ENCODE peak calls at places on chromosome 9, in five cellular contexts. D is kidney, E is OCI-LY7, Y is WERI-Rb-1, I is fibroblast of lung. G is an unnamed sample. For H3K9me3, the result is how much of the 10 kb centered on the place peaks cover.

GRCh38 chr9:93902051-93902779 is 52.9 kb downstream of the BARX1 start:
- DNase-seq in E (no peak), I (no peak), D (no peak), Y (peak), G (no peak)

GRCh38 chr9:13606576-13606975 is 327.1 kb upstream of the MPDZ start:
- DNase-seq in D (no peak), I (no peak), E (no peak), Y (no peak), G (no peak)

GRCh38 chr9:16023466-16023865 is 470.6 kb downstream of the CCDC171 start:
- DNase-seq in Y (no peak), E (no peak), I (peak), D (no peak), G (no peak)

GRCh38 chr9:90919883-90920282 is 118.3 kb downstream of the SYK start:
- DNase-seq in E (no peak), D (no peak), Y (no peak), I (no peak), G (no peak)

GRCh38 chr9:134413112-134413715 is 87.0 kb downstream of the RXRA start:
- DNase-seq in Y (no peak), E (no peak), D (no peak), I (no peak), G (no peak)

GRCh38 chr9:84959339-84959738 is 289.8 kb downstream of the NTRK2 start:
- DNase-seq in Y (no peak), I (no peak), D (no peak), E (no peak), G (no peak)

GRCh38 chr9:110316255-110316921 is 21.3 kb downstream of the TXNDC8 start:
- DNase-seq in D (no peak), Y (no peak), I (peak), E (peak), G (no peak)

GRCh38 chr9:21362287-21362686 is 5.6 kb downstream of the IFNA13 start:
- DNase-seq in D (no peak), E (no peak), I (no peak), Y (no peak), G (no peak)

GRCh38 chr9:129211686-129212085 is 33.6 kb upstream of the IER5L start:
- DNase-seq in E (no peak), Y (no peak), D (no peak), I (no peak), G (no peak)

GRCh38 chr9:14530301-14530700 is 162.9 kb downstream of the ZDHHC21 start:
- DNase-seq in Y (no peak), I (no peak), E (no peak), D (no peak), G (no peak)

GRCh38 chr9:35448511-35448910 is 41.4 kb upstream of the RUSC2 start:
- DNase-seq in D (no peak), Y (no peak), E (no peak), I (no peak), G (no peak)

GRCh38 chr9:91334053-91334452 is 27.7 kb downstream of the AUH start:
- DNase-seq in I (no peak), E (no peak), Y (no peak), D (no peak), G (no peak)

GRCh38 chr9:111450114-111450513 is 34.1 kb downstream of the ECPAS start:
- DNase-seq in Y (no peak), D (no peak), E (no peak), I (no peak), G (no peak)

GRCh38 chr9:98943682-98944129 is at the start of gene COL15A1:
- DNase-seq in I (peak), D (no peak), Y (peak), E (no peak), G (no peak)

GRCh38 chr9:75814667-75815066 is 75.8 kb upstream of the PCSK5 start:
- DNase-seq in I (no peak), E (no peak), D (no peak), Y (no peak), G (no peak)

GRCh38 chr9:108271646-108272349 is 584.0 kb downstream of the ACTL7B start:
- DNase-seq in I (peak), D (no peak), Y (peak), E (no peak), G (no peak)

GRCh38 chr9:130936285-130937117 is 2.5 kb downstream of the FIBCD1 start:
- DNase-seq in D (peak), I (peak), E (no peak), Y (no peak), G (no peak)

GRCh38 chr9:130938652-130939404 is at the start of gene FIBCD1:
- DNase-seq in Y (peak), E (peak), D (peak), I (peak), G (no peak)

GRCh38 chr9:130938184-130938651 is 829 bp downstream of the FIBCD1 start:
- DNase-seq in D (no peak), E (no peak), I (no peak), Y (peak), G (no peak)

GRCh38 chr9:130935660-130936271 is 3.3 kb downstream of the FIBCD1 start:
- DNase-seq in Y (no peak), D (no peak), E (no peak), I (peak), G (no peak)

DNA sequence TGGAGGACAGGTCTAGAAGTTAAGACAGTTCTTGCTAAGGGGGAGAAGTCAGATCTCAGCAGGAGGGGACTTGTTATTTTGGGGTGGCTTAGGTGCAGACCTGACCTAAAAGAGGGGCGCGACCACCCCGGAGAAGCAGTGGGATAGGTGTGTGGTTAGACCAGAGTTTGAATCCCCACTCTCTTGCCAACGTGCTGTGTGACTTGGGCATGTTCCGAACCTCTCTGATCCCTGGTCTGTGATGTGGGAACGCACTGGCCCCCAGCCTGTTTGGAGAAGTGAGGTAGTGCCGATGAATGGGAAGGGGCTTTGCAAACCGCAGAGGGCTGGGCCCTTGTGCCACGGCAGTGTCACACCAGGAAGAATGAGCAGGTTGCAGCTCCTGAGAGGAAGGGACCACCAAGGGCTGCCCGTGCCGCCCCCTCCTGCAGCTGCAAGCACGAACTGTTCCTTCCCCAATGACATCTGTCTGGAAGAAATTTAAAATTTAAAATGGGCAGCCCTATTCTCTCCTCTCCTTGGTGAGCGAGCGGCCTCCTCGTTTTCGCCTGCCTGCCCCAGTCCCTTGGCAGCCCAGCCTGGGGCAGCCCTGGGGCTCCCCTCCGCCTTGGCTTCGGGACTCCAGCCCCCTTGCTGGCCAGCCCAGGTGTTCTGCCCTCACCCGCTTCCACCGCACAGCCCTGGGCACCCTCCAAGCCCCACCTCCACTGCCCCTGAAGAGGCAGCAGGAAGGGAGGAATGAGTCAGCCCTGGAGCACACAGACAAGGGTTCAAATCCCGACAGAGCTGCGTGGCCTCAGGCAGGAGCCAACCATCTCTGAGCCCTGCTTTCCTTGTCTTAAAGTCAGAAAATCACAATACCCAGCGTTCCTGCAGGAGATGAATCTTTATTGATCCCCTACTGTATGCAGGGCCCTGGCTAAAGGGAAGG is 1.6 kb downstream of the FIBCD1 start:
- DNase-seq in I (no peak), E (no peak), D (no peak), Y (no peak), G (no peak)
- H3K4me3 ChIP-seq in I (peak), E (no peak), D (no peak), Y (no peak), G (no peak)

DNA sequence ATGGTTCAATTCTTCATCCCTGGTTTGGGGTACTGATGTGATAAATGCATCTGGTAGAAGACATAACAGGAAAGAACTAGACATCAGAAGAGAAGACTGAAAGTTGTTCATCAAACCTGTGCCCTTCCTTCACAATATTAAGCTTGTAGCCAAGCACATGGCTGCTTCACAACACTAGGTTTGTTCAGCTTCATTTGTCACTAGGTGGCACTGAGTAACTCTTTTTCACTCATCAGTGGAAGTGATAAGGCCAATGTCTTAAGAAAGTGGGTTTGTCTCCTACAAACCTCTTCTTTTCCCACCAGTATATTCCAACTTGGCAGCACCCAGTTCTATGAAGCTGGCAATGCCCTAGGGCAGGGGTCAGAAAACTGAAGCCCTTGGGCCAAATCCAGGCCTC is 26.9 kb downstream of the ZNF484 start:
- DNase-seq in E (peak), Y (no peak), D (no peak), I (no peak), G (no peak)
- H3K9me3 ChIP-seq in E (under half), Y (under half), D (under half), I (under half), G (under half)

DNA sequence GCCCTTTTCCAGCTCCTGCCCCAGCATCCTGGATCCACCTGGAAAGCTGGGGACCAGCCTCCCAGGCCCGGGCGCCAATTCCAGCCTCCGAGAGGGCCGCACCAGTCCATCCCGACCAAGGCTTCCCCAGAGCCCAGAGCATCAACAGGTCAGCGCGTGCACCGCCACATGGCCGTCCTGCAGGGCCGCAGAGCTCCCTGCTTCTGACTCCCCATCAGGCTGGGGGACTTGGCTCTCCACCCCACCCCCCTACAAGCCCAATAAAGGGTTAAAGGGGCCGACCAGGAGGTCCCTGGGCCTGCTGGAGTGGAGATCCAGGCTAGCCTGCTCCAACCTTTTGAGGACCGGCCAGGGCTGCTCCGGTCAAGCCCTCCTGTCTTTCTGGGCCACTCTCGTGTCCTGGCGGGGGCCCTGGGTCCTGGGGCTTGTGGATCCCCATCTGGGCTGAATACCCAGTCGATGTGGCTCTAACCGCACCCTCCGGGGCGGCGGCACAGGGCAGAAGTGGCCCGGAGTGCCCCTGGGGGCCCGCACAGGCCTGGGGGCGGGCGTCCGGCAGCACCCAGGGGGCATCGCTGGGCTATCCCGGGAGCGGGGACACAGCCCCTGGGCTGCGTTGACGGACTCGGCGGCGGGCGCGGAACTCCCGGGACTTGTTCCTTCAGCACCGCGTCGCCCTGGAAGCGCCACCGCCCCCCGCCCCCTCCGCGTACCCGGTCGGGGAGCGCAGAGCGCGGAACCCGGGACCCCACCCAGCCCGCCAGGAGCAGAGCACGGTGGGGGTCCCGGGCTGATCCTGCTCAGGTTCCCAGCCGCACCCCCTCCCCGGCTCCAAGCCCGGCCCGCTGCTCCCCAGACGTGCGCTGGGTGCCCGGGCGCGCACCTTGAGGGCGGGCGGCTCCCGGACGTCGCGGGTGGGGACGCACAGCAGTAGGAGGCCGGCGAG is 590 bp downstream of the ENTPD2 start:
- DNase-seq in E (no peak), I (no peak), D (no peak), Y (no peak), G (no peak)
- H3K4me3 ChIP-seq in E (no peak), I (no peak), D (no peak), Y (no peak), G (no peak)

GRCh38 chr9:119154527-119154926 is 214.7 kb downstream of the BRINP1 start:
- DNase-seq in E (no peak), D (no peak), Y (no peak), I (no peak), G (no peak)
- H3K9me3 ChIP-seq in E (under half), D (under half), Y (under half), I (under half), G (under half)

G was measured in DND-41.